ENCODE peak calls at places on chromosomes 3 and 15, in four cellular contexts. D, J, R and Z are unnamed samples.
A peak's percentile ranks its signal among the peaks of the same experiment; 100 is the strongest.

GRCh38 chr3:193502871-193503270 is 51.8 kb downstream of the ATP13A4 start:
- DNase-seq in J (no peak), D (no peak), R (no peak), Z (no peak)

GRCh38 chr15:38912067-38912466 is 347.5 kb upstream of the RASGRP1 start:
- DNase-seq in J (no peak), D (peak; percentile 26), R (no peak), Z (no peak)

GRCh38 chr15:98937413-98938104 is 70.0 kb downstream of the PGPEP1L start:
- DNase-seq in J (no peak), R (no peak), D (no peak), Z (no peak)

GRCh38 chr3:183269345-183269744 is 16.3 kb downstream of the B3GNT5 start:
- DNase-seq in D (no peak), R (no peak), J (no peak), Z (no peak)

GRCh38 chr3:107933450-107933849 is 157.4 kb downstream of the CD47 start:
- DNase-seq in R (no peak), D (no peak), J (no peak), Z (no peak)

GRCh38 chr3:152255290-152255689 is 13.4 kb upstream of the MBNL1 start:
- DNase-seq in D (no peak), R (no peak), J (no peak), Z (no peak)

GRCh38 chr3:157533298-157533870 is 30.2 kb upstream of the VEPH1 start:
- DNase-seq in J (no peak), D (peak; percentile 73), R (no peak), Z (peak; percentile 14)

GRCh38 chr3:150439657-150440056 is 31.6 kb downstream of the TSC22D2 start:
- DNase-seq in D (no peak), J (no peak), R (no peak), Z (no peak)

GRCh38 chr3:164351126-164351525 is 727.2 kb downstream of the SI start:
- DNase-seq in D (no peak), R (no peak), J (no peak), Z (no peak)

GRCh38 chr15:46312133-46312740 is 677.4 kb downstream of the SQOR start:
- DNase-seq in R (peak; percentile 81), D (no peak), J (peak; percentile 69), Z (peak; percentile 33)

GRCh38 chr3:73510784-73511183 is 114.0 kb downstream of the PDZRN3 start:
- DNase-seq in D (no peak), J (no peak), R (no peak), Z (no peak)

GRCh38 chr3:150766742-150767141 is 3.8 kb upstream of the SIAH2 start:
- DNase-seq in D (no peak), J (no peak), R (no peak), Z (no peak)

GRCh38 chr15:89662893-89663673 is 7.8 kb upstream of the KIF7 start:
- DNase-seq in J (no peak), R (peak; percentile 66), D (peak; percentile 80), Z (no peak)

GRCh38 chr15:63050737-63051700 is 8.5 kb downstream of the TPM1 start:
- DNase-seq in R (no peak), D (no peak), J (no peak), Z (peak; percentile 74)

GRCh38 chr15:41971089-41971892 is 1.1 kb downstream of the EHD4 start:
- DNase-seq in D (no peak), R (peak; percentile 70), J (peak; percentile 86), Z (peak; percentile 70)

GRCh38 chr15:51718745-51719144 is 18.7 kb downstream of the LYSMD2 start:
- DNase-seq in D (no peak), R (no peak), J (no peak), Z (no peak)

GRCh38 chr3:149352556-149352955 is 19.1 kb upstream of the TM4SF18 start:
- DNase-seq in R (peak; percentile 57), J (peak; percentile 51), D (no peak), Z (peak; percentile 67)

GRCh38 chr3:185733980-185734724 is 90.7 kb downstream of the IGF2BP2 start:
- DNase-seq in R (peak; percentile 59), D (no peak), J (peak; percentile 52), Z (peak; percentile 87)

GRCh38 chr15:100211855-100212850 is 129.6 kb downstream of the ADAMTS17 start:
- DNase-seq in D (no peak), J (no peak), R (no peak), Z (no peak)

GRCh38 chr15:93246266-93247242 is 157.5 kb upstream of the RGMA start:
- DNase-seq in D (no peak), J (no peak), R (no peak), Z (no peak)

GRCh38 chr3:169769287-169770181 is at the start of gene ACTRT3:
- DNase-seq in J (peak; percentile 83), R (peak; percentile 76), D (no peak), Z (no peak)

GRCh38 chr3:50236484-50237132 is 604 bp downstream of the GNAI2 start:
- DNase-seq in R (no peak), J (no peak), D (no peak), Z (no peak)

GRCh38 chr3:172562881-172563835 is 39.9 kb upstream of the TNFSF10 start:
- DNase-seq in J (no peak), R (no peak), D (peak; percentile 83), Z (no peak)

GRCh38 chr3:12197475-12197874 is 38.8 kb upstream of the TIMP4 start:
- DNase-seq in J (no peak), R (no peak), D (no peak), Z (no peak)

GRCh38 chr3:197029511-197030167 is at the start of gene MELTF:
- DNase-seq in R (peak; percentile 58), D (peak; percentile 33), J (peak; percentile 83), Z (peak; percentile 96)

GRCh38 chr3:50573566-50574279 is 4.4 kb downstream of the HEMK1 start:
- DNase-seq in D (no peak), J (no peak), R (no peak), Z (no peak)

GRCh38 chr3:15983232-15983631 is 185.5 kb upstream of the ANKRD28 start:
- DNase-seq in J (no peak), D (peak; percentile 31), R (no peak), Z (no peak)

GRCh38 chr15:89117790-89118189 is 29.5 kb downstream of the ABHD2 start:
- DNase-seq in R (no peak), J (no peak), D (no peak), Z (no peak)

GRCh38 chr3:156161172-156161571 is 40.8 kb downstream of the KCNAB1 start:
- DNase-seq in D (no peak), R (no peak), J (no peak), Z (no peak)

GRCh38 chr3:126005951-126006350 is 37.0 kb downstream of the ROPN1B start:
- DNase-seq in J (no peak), D (peak; percentile 49), R (no peak), Z (no peak)

GRCh38 chr15:23835944-23836343 is 148.8 kb upstream of the NDN start:
- DNase-seq in J (no peak), D (no peak), R (no peak), Z (no peak)

GRCh38 chr3:126135056-126135397 is 45.4 kb downstream of the ALDH1L1 start:
- DNase-seq in R (peak; percentile 11), D (no peak), J (no peak), Z (no peak)

GRCh38 chr3:168888781-168889180 is 774.7 kb downstream of the MECOM start:
- DNase-seq in R (no peak), J (no peak), D (no peak), Z (no peak)

GRCh38 chr3:127780536-127781400 is 41.5 kb downstream of the MGLL start:
- DNase-seq in D (no peak), J (no peak), R (no peak), Z (no peak)

GRCh38 chr3:30333143-30333542 is 273.3 kb upstream of the TGFBR2 start:
- DNase-seq in D (no peak), R (no peak), J (no peak), Z (no peak)

GRCh38 chr3:115146418-115147328 is at the start of gene ZBTB20:
- DNase-seq in R (peak; percentile 50), D (peak; percentile 54), J (peak; percentile 72), Z (peak; percentile 60)

GRCh38 chr3:184538600-184539431 is 22.8 kb upstream of the EPHB3 start:
- DNase-seq in D (no peak), R (no peak), J (no peak), Z (no peak)

GRCh38 chr3:29536016-29536736 is 255.3 kb downstream of the RBMS3 start:
- DNase-seq in J (no peak), R (no peak), D (no peak), Z (no peak)

DNA sequence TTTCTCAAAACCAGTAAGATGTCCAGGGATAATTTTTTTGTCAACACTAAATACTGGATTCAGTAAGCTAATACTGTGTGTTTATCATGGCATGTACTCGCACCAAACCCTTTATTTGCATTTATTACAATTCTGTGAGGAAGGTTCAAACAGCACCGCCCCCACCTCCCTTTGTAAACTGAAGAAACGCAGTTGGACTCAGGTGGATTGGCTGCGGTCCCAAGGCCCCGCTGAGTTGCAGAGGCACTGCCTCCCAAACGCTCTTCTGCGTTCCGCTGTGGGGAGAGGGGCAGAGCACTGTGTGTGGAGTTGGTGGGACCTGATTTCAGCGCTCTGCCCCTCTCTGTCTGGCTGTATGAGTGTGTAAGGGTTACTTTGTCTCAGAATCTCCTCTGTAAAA is 1.2 kb downstream of the RCCD1 start:
- DNase-seq in J (peak; percentile 52), D (no peak), R (peak; percentile 66), Z (no peak)
- H3K4me3 ChIP-seq in J (peak overlapping the region; percentile 71), D (no peak overlapping the region), R (no peak overlapping the region), Z (peak overlapping the region; percentile 50)

DNA sequence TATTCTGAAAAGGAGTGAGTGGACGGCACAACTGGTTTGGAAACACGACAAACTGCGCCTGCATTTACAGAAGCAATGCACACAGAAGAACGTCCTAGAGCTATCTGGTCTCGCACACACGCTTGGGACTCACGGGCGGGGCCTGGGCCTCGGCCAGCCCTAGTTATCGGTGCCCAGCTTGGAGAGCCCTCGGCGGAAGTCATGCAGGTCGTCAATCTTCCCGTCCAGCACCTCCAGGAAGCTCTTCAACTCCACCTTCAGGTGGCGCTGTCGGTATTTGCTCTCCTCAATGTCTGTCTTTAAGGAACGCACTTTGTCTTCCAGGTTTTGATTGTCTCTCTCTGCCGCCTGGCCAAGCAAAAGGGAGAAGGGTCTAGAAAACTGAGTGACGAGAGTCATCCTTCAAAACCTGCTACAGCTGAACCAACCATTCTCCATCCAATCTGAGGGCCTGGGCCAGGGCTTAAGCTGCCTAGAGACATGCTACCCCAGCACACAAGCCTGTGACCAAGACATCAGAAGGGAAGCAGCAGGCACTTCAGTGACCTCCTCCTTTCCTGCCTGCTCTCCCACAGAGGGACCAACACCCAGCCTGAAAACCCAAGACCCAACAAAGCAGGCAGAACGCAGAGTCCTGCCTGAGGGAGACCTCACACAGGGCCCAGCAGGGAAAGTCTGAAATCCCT is 40.3 kb downstream of the WHAMM start:
- DNase-seq in D (peak; percentile 55), J (peak; percentile 82), R (peak; percentile 79), Z (peak; percentile 90)
- H3K4me3 ChIP-seq in D (no peak overlapping the region), J (no peak overlapping the region), R (no peak overlapping the region), Z (no peak overlapping the region)

GRCh38 chr3:118199044-118199443 is 835.6 kb downstream of the IGSF11 start:
- DNase-seq in R (no peak), J (no peak), D (no peak), Z (no peak)
- H3K4me3 ChIP-seq in R (no peak overlapping the region), J (no peak overlapping the region), D (no peak overlapping the region), Z (no peak overlapping the region)

GRCh38 chr3:179268400-179269051 is 17.6 kb upstream of the KCNMB3 start:
- DNase-seq in R (no peak), D (no peak), J (no peak), Z (peak; percentile 77)

GRCh38 chr3:179266701-179267211 is 15.8 kb upstream of the KCNMB3 start:
- DNase-seq in D (no peak), J (peak; percentile 55), R (no peak), Z (no peak)

GRCh38 chr3:179265092-179265491 is 14.2 kb upstream of the KCNMB3 start:
- DNase-seq in R (no peak), D (no peak), J (no peak), Z (no peak)

GRCh38 chr3:179264456-179264855 is 13.5 kb upstream of the KCNMB3 start:
- DNase-seq in D (no peak), R (no peak), J (no peak), Z (peak; percentile 40)

GRCh38 chr3:179265875-179266274 is 15.0 kb upstream of the KCNMB3 start:
- DNase-seq in R (no peak), J (peak; percentile 60), D (no peak), Z (no peak)
- H3K4me3 ChIP-seq in R (no peak overlapping the region), J (peak overlapping the region; percentile 9), D (no peak overlapping the region), Z (no peak overlapping the region)